ENCODE peak calls at places on chromosome 10, in four cellular contexts. H, D, W and S are unnamed samples.

GRCh38 chr10:96266118-96266770 is 5.1 kb downstream of the BLNK start:
- DNase-seq in W (no peak), H (no peak), D (no peak), S (no peak)

GRCh38 chr10:93820434-93820833 is 62.7 kb downstream of the LGI1 start:
- DNase-seq in W (no peak), H (no peak), D (no peak), S (no peak)

GRCh38 chr10:80462986-80463741 is 9.1 kb downstream of the TSPAN14 start:
- DNase-seq in W (no peak), D (no peak), H (no peak), S (no peak)

GRCh38 chr10:4662576-4663161 is 163.3 kb upstream of the AKR1E2 start:
- DNase-seq in D (peak), W (no peak), H (no peak), S (no peak)

GRCh38 chr10:115829501-115830215 is 443.3 kb downstream of the GFRA1 start:
- DNase-seq in H (no peak), D (no peak), W (no peak), S (no peak)

GRCh38 chr10:50565301-50566083 is 58.3 kb downstream of the SGMS1 start:
- DNase-seq in W (no peak), H (no peak), D (no peak), S (no peak)

GRCh38 chr10:6621536-6621935 is 41.5 kb upstream of the PRKCQ start:
- DNase-seq in D (no peak), H (no peak), W (no peak), S (no peak)

GRCh38 chr10:17984056-17984455 is 32.3 kb downstream of the SLC39A12 start:
- DNase-seq in D (no peak), W (no peak), H (no peak), S (no peak)

GRCh38 chr10:110455440-110455839 is 42.3 kb upstream of the DUSP5 start:
- DNase-seq in H (no peak), W (no peak), D (no peak), S (no peak)

GRCh38 chr10:124217906-124218769 is 124.7 kb upstream of the CHST15 start:
- DNase-seq in H (no peak), W (no peak), D (no peak), S (peak)

GRCh38 chr10:35328404-35329037 is 7.8 kb upstream of the CCNY start:
- DNase-seq in D (no peak), H (no peak), W (no peak), S (peak)

GRCh38 chr10:55146032-55146431 is 345.0 kb upstream of the PCDH15 start:
- DNase-seq in H (no peak), D (no peak), W (no peak), S (no peak)

GRCh38 chr10:30940279-30940678 is 91.4 kb downstream of the ZNF438 start:
- DNase-seq in D (no peak), H (no peak), W (no peak), S (no peak)

GRCh38 chr10:35422236-35422635 is 85.9 kb downstream of the CCNY start:
- DNase-seq in H (no peak), W (no peak), D (no peak), S (no peak)

GRCh38 chr10:17151716-17152115 is 22.1 kb upstream of the CUBN start:
- DNase-seq in D (no peak), H (no peak), W (no peak), S (no peak)

GRCh38 chr10:50653758-50654157 is 30.0 kb upstream of the SGMS1 start:
- DNase-seq in D (no peak), W (no peak), H (no peak), S (no peak)

GRCh38 chr10:121237718-121238117 is 360.5 kb downstream of the FGFR2 start:
- DNase-seq in D (no peak), W (no peak), H (no peak), S (no peak)

GRCh38 chr10:24944512-24945255 is 7.7 kb downstream of the PRTFDC1 start:
- DNase-seq in W (no peak), D (peak), H (no peak), S (peak)

GRCh38 chr10:123044391-123044790 is 35.6 kb downstream of the ACADSB start:
- DNase-seq in W (no peak), H (no peak), D (no peak), S (no peak)

DNA sequence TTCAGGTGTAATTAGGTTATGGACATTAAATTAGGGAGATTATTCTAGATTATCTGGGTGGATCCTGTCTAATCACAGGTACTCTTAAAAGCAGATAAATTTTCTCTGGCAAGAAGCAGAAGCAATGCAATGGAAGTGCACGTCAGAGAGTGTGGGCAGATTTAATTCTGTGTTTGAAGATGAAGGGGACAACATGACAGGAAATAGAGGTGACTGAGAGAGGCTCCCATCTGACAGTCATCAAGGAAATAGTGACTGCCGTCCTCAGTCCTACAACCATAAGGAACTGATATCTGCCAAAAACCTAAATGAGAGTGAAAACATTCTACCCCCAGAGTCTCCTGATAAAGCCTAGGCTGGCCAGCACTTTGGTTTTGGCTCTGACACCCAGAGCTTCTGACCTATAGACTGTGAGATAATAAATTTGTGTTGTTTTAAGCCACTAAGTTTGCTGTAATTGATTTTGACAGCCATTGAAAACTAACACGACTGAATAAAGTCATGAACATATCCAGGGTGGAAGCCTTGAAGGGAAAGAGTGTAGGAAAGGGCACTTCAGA is 30.5 kb upstream of the DDX50 start:
- DNase-seq in H (no peak), D (no peak), W (no peak), S (no peak)
- H3K27ac ChIP-seq in H (no peak), D (no peak), W (no peak), S (no peak)

DNA sequence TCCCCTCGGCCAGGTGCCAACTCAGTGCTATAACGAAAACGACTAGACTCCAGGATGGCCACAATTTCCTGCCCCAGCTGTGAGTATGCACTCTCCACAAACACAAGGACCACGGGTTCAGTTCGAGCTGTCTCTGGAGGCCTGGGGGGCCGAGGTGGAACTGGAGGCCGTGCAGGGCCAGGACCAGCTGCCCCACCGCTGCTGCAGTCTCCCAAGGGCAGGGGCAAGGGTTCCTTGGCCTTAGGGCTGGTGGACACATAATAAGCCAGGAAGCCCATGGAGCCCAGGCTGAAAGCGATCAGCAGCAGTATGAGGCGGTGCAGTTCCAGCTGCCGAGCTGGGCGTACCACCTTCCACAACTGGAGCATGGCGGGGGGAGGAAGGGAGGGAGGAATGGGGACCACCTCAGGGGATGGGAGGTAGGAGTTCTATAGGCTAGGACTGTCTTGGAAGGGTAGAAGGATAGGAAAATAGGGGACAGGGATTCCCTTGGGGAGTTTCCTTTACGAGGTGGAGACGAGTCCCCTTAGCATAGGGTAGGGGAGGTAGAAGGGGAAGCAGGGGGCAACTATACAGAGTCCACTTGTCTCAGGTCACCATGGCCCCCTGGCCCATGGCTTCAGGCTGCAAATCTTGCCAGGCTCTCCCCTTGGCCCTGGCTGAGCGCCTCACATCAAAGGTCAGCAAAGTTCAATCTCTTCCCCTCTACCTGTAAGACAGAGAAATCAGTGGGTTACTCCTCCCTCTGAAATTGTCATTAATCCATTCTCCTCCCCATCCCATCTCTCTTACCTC is 3.2 kb downstream of the NDST2 start:
- DNase-seq in H (no peak), D (no peak), W (no peak), S (no peak)
- H3K27ac ChIP-seq in H (no peak), D (no peak), W (no peak), S (no peak)

DNA sequence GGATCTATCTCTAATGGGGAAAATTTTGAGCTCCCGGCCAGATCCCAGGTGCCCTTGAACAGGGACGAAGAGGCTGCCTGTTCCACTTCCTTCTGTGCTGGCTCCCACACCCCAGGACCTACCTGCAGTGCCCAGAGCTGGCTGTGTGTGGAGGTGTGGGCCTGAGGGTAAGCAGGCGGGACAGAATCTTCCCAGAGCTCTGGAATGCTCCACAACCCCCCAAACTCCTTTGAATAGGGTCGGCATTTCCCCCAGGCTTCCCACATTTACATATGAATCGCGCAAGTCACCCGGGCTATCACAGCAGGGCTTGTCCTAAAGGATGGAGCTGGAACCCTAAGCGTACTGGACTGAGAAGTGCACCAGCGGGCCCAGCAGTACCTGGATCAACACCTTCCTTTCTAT is 95.9 kb downstream of the DNMBP start:
- DNase-seq in W (no peak), H (no peak), D (no peak), S (no peak)
- H3K27ac ChIP-seq in W (no peak), H (no peak), D (no peak), S (peak)

GRCh38 chr10:117364121-117364960 is 10.9 kb downstream of the PDZD8 start:
- DNase-seq in W (no peak), H (no peak), D (no peak), S (no peak)

GRCh38 chr10:117365612-117366011 is 9.6 kb downstream of the PDZD8 start:
- DNase-seq in W (no peak), D (no peak), H (no peak), S (peak)

GRCh38 chr10:117360994-117361667 is 14.1 kb downstream of the PDZD8 start:
- DNase-seq in D (no peak), W (no peak), H (no peak), S (no peak)

GRCh38 chr10:117362313-117362712 is 12.9 kb downstream of the PDZD8 start:
- DNase-seq in D (no peak), H (no peak), W (no peak), S (no peak)

GRCh38 chr10:117363027-117363426 is 12.2 kb downstream of the PDZD8 start:
- DNase-seq in H (no peak), W (no peak), D (no peak), S (peak)
- H3K27ac ChIP-seq in H (no peak), W (no peak), D (no peak), S (peak)

DNA sequence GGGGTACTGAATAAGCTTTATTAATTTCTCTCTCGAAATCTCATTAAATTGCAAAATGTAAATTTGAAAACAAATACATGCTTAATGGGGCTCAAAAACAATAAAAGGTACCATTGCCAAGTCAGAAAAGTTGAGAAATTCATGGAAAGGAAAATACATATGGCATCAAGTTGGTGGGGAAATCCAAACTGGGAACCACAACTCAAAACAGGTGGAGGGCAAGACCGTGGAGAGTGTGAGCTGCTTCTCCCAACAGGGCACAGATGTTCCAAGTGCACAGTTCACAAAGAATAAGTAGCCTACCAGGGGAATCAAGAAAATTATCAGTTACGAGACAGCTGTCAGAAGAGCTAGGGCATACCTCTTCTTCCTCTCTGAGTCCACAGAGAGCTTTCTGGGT is 26.6 kb downstream of the MKX start:
- DNase-seq in D (no peak), H (no peak), W (no peak), S (no peak)
- H3K27ac ChIP-seq in D (no peak), H (no peak), W (no peak), S (no peak)

GRCh38 chr10:72331575-72332422 is 22.9 kb downstream of the DNAJB12 start:
- DNase-seq in D (peak), H (peak), W (peak), S (peak)
- H3K27ac ChIP-seq in D (peak), H (peak), W (no peak), S (peak)

GRCh38 chr10:33238643-33239042 is 95.8 kb downstream of the NRP1 start:
- DNase-seq in H (no peak), D (no peak), W (no peak), S (peak)
- H3K27ac ChIP-seq in H (no peak), D (no peak), W (no peak), S (peak)

GRCh38 chr10:76651148-76651547 is 986.5 kb downstream of the KCNMA1 start:
- DNase-seq in H (no peak), W (no peak), D (no peak), S (no peak)
- H3K27ac ChIP-seq in H (no peak), W (no peak), D (no peak), S (no peak)

GRCh38 chr10:60446855-60447254 is 57.2 kb upstream of the ANK3 start:
- DNase-seq in W (peak), H (no peak), D (no peak), S (peak)
- H3K27ac ChIP-seq in W (no peak), H (no peak), D (no peak), S (peak)